ENCODE peak calls at places on chromosomes 11 and 22, in six cellular contexts. K is NCI-H226; G is GM03348; N is skeletal muscle cell; C is CD8-positive, alpha-beta memory T cell; U is HL-60. V is an unnamed sample.

GRCh38 chr11:9605742-9606141 is 32.3 kb downstream of the WEE1 start:
- DNase-seq in K (no peak), G (no peak), N (no peak), C (no peak), U (no peak), V (no peak)

GRCh38 chr11:70358797-70359196 is 39.5 kb upstream of the CTTN start:
- DNase-seq in K (no peak), G (no peak), N (no peak), C (no peak), U (no peak), V (no peak)

GRCh38 chr11:107619926-107620325 is 29.0 kb downstream of the ELMOD1 start:
- DNase-seq in K (no peak), G (no peak), N (peak; percentile 16), C (no peak), U (no peak), V (no peak)

GRCh38 chr11:4697583-4697982 is at the start of gene OR51E2:
- DNase-seq in K (no peak), G (peak; percentile 7), N (peak; percentile 36), C (no peak), U (no peak), V (no peak)

GRCh38 chr11:122978303-122978620 is 3.4 kb downstream of the BSX start:
- DNase-seq in K (no peak), G (no peak), N (no peak), C (no peak), U (no peak), V (no peak)

GRCh38 chr11:67271548-67272284 is 5.4 kb downstream of the GRK2 start:
- DNase-seq in K (no peak), G (no peak), N (no peak), C (peak; percentile 68), U (peak; percentile 73), V (no peak)

GRCh38 chr11:68845351-68846002 is 3.8 kb upstream of the CPT1A start:
- DNase-seq in K (no peak), G (no peak), N (no peak), C (no peak), U (no peak), V (no peak)

GRCh38 chr11:353315-353857 is 15.9 kb upstream of the B4GALNT4 start:
- DNase-seq in K (no peak), G (peak; percentile 89), N (peak; percentile 68), C (no peak), U (no peak), V (peak; percentile 61)

GRCh38 chr11:74319139-74319538 is 7.7 kb upstream of the P4HA3 start:
- DNase-seq in K (peak; percentile 80), G (peak; percentile 76), N (peak; percentile 93), C (no peak), U (no peak), V (peak; percentile 90)

GRCh38 chr22:27240298-27240885 is 561.2 kb downstream of the MN1 start:
- DNase-seq in K (no peak), G (no peak), N (no peak), C (no peak), U (no peak), V (no peak)

GRCh38 chr11:126480015-126480409 is 124.5 kb downstream of the ST3GAL4 start:
- DNase-seq in K (no peak), G (no peak), N (no peak), C (no peak), U (no peak), V (no peak)

GRCh38 chr11:65424200-65425104 is 1.9 kb downstream of the NEAT1 start:
- DNase-seq in K (no peak), G (peak; percentile 60), N (no peak), C (peak; percentile 69), U (no peak), V (peak; percentile 16)

GRCh38 chr11:28860898-28861297 is 752.7 kb downstream of the METTL15 start:
- DNase-seq in K (no peak), G (peak; percentile 28), N (peak; percentile 81), C (no peak), U (no peak), V (no peak)

GRCh38 chr11:130413383-130414106 is 14.9 kb downstream of the ADAMTS8 start:
- DNase-seq in K (peak; percentile 81), G (peak; percentile 90), N (peak; percentile 56), C (no peak), U (no peak), V (peak; percentile 84)

GRCh38 chr11:122933434-122933833 is 48.2 kb downstream of the BSX start:
- DNase-seq in K (no peak), G (peak; percentile 73), N (no peak), C (no peak), U (no peak), V (peak; percentile 44)

GRCh38 chr22:20565079-20565734 is 57.8 kb downstream of the MED15 start:
- DNase-seq in K (no peak), G (no peak), N (no peak), C (peak; percentile 32), U (no peak), V (no peak)

GRCh38 chr11:94201004-94201465 is 72.4 kb downstream of the PANX1 start:
- DNase-seq in K (no peak), G (no peak), N (peak; percentile 38), C (no peak), U (no peak), V (peak; percentile 43)

GRCh38 chr22:19065929-19066328 is 56.3 kb downstream of the DGCR2 start:
- DNase-seq in K (no peak), G (no peak), N (no peak), C (no peak), U (no peak), V (no peak)

GRCh38 chr11:27041141-27041869 is 690 bp downstream of the BBOX1 start:
- DNase-seq in K (no peak), G (no peak), N (no peak), C (no peak), U (no peak), V (no peak)

GRCh38 chr11:100821198-100821597 is 134.1 kb downstream of the ARHGAP42 start:
- DNase-seq in K (no peak), G (no peak), N (no peak), C (no peak), U (no peak), V (no peak)

GRCh38 chr22:38218661-38219331 is 17.0 kb downstream of the MAFF start:
- DNase-seq in K (peak; percentile 84), G (peak; percentile 94), N (peak; percentile 80), C (peak; percentile 26), U (no peak), V (peak; percentile 63)

GRCh38 chr11:110337570-110338193 is 41.3 kb upstream of the RDX start:
- DNase-seq in K (peak; percentile 82), G (no peak), N (no peak), C (no peak), U (no peak), V (no peak)

GRCh38 chr11:3161309-3161708 is 3.8 kb downstream of the OSBPL5 start:
- DNase-seq in K (no peak), G (no peak), N (no peak), C (no peak), U (no peak), V (no peak)